ENCODE peak calls at places on chromosome 13, in six cellular contexts. H, C, B, A, T and F are unnamed samples.

GRCh38 chr13:51385114-51385513 is 45.6 kb downstream of the SERPINE3 start:
- DNase-seq in B (no peak), C (no peak), T (no peak), A (no peak), H (no peak), F (no peak)

GRCh38 chr13:31775686-31776085 is 36.4 kb downstream of the RXFP2 start:
- DNase-seq in C (no peak), T (peak), H (no peak), A (no peak), B (no peak), F (no peak)

GRCh38 chr13:52815330-52815729 is 33.1 kb downstream of the PCDH8 start:
- DNase-seq in A (no peak), H (no peak), T (no peak), C (no peak), B (no peak), F (no peak)

GRCh38 chr13:90738881-90739280 is 608.6 kb upstream of the MIR17HG start:
- DNase-seq in A (no peak), C (no peak), H (no peak), T (no peak), B (no peak), F (no peak)

GRCh38 chr13:23378009-23378632 is 55.4 kb downstream of the SACS start:
- DNase-seq in H (no peak), T (no peak), C (peak), A (no peak), B (peak), F (peak)

GRCh38 chr13:44765076-44765475 is 188.9 kb upstream of the TSC22D1 start:
- DNase-seq in C (no peak), H (no peak), A (no peak), B (no peak), T (no peak), F (no peak)

GRCh38 chr13:35771898-35772297 is 295.4 kb upstream of the MAB21L1 start:
- DNase-seq in T (no peak), A (no peak), C (peak), H (no peak), B (peak), F (no peak)

GRCh38 chr13:51311957-51312520 is 27.5 kb upstream of the SERPINE3 start:
- DNase-seq in C (no peak), T (no peak), A (no peak), H (no peak), B (no peak), F (no peak)

GRCh38 chr13:95296326-95296939 is 4.8 kb downstream of the ABCC4 start:
- DNase-seq in T (peak), H (no peak), A (no peak), C (no peak), B (peak), F (no peak)

GRCh38 chr13:98207411-98207810 is 30.3 kb upstream of the RNF113B start:
- DNase-seq in B (no peak), T (no peak), C (no peak), A (no peak), H (no peak), F (no peak)

GRCh38 chr13:114140131-114140908 is 7.9 kb upstream of the RASA3 start:
- DNase-seq in A (no peak), T (no peak), B (no peak), C (no peak), H (peak), F (no peak)
- H3K4me3 ChIP-seq in A (no peak), T (no peak), B (no peak), C (no peak), H (peak), F (no peak)

GRCh38 chr13:110309661-110310524 is 2.8 kb downstream of the COL4A2 start:
- DNase-seq in H (no peak), T (no peak), C (no peak), A (no peak), B (no peak), F (no peak)
- H3K4me3 ChIP-seq in H (no peak), T (no peak), C (peak), A (peak), B (no peak), F (no peak)

DNA sequence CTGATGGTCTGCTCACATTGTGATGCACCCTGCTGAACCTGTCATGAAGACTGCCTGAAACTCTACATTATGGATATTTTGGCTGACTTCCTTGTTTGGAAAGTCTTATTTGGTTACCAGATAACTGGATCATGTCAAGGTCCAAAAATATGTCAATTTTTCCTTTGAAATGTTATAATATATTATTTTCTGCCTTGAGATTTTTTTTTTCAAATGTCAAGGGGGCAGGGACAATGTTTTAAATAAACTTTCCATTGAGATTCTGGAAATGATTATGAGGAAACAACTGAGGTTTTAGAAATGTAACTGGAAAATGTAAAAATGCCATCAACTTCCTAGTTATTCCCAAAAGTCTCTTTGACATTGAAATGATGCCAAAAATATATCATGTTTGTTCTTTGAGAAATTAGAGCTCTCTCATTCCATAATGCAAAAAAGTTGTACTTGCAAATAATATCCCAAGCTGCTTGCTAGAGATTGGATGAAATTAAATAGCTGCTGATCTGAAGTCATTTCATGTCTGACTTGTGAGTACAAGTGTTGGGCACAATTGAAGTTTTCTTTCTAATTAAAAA is 117.1 kb downstream of the RFC3 start:
- DNase-seq in B (no peak), H (no peak), A (no peak), T (no peak), C (no peak), F (no peak)
- H3K4me3 ChIP-seq in B (no peak), H (no peak), A (no peak), T (no peak), C (no peak), F (no peak)

GRCh38 chr13:48009298-48009697 is 8.2 kb upstream of the SUCLA2 start:
- DNase-seq in A (no peak), H (no peak), B (peak), T (no peak), C (peak), F (no peak)
- H3K4me3 ChIP-seq in A (no peak), H (no peak), B (no peak), T (no peak), C (no peak), F (no peak)

DNA sequence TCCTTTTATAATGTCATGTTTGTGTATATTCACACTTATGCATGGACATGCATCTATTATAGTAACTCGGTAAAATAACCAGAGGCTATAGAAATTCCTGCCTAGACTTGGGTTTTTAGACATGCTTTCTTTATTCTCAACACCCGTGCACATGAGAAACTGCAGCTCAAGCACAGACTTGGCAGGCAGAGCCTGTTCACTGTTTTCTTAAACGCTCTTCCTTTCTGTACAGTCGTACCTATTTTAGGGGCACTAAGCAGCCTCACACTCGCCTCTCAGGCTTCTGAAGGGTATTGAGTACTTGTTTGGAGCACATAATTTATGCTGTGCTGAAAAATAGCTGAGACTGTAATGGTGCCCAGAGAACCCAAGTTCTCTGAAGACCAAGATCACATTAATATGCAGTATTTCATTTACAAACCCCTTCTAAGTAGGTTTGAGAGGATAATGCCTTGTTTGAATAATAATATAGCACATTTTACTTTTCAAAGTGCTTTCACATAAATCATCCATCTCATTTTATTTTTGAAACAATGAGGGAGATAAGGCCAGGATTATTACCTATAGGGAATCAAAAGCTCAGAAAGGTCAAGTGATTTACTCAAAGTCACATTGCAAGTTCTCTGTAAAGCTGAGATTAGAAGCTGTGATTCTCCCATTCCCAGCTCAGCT is 429.9 kb downstream of the SPRY2 start:
- DNase-seq in B (no peak), T (no peak), C (no peak), A (no peak), H (no peak), F (no peak)
- H3K4me3 ChIP-seq in B (no peak), T (no peak), C (no peak), A (no peak), H (no peak), F (no peak)

DNA sequence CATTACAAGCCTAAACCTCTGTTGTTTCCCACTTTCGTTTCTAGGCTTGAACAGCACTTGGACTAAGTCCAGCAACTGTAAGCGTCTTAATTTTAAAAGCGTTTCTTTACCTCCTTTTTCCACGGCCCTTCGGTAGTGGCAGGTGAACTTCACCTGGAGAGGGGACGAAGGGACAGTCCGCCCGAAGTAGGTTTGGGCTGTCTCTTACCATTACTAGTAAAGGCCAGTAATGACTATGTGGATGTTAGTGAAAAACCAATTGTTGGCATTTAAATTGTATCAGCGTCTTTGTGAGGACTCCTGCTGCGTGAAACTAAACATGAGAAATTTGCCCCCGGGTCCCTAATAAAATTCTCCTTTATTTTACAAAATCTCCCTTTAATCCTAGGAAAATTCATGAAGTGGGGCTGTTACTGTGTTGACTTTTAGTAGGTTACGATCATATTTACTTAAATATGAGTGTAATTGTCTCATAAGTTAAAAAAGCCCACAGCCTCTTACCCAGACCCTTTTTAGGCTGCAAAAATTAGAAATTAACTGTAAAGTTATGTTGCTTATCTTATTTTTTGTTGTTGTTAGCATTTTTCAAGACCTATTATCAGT is 981 bp downstream of the ITM2B start:
- DNase-seq in T (peak), H (no peak), C (peak), A (no peak), B (peak), F (peak)
- H3K4me3 ChIP-seq in T (peak), H (peak), C (peak), A (peak), B (peak), F (peak)

GRCh38 chr13:77729502-77730221 is 32.2 kb downstream of the SLAIN1 start:
- DNase-seq in H (no peak), T (peak), B (no peak), A (no peak), C (no peak), F (peak)
- H3K4me3 ChIP-seq in H (no peak), T (no peak), B (no peak), A (no peak), C (no peak), F (peak)